ENCODE peak calls at places on chromosomes 6 and 20, in eight cellular contexts. U is GM12891; G is tibial nerve; N is EH; S is left lung; E is OCI-LY7; D is activated CD4-positive, alpha-beta T cell treated with anti-CD3 and anti-CD28 coated beads, Interleukin-2, amount 50 U/mL, for 1 hour; Z is NCI-H774. A is an unnamed sample.

GRCh38 chr20:45440891-45441685 is 25.1 kb downstream of the PIGT start:
- DNase-seq in U (no peak), G (no peak), N (no peak), S (no peak), E (no peak), D (no peak), Z (no peak), A (no peak)

GRCh38 chr20:49823152-49823847 is 10.7 kb downstream of the SLC9A8 start:
- DNase-seq in U (no peak), G (no peak), N (no peak), S (no peak), E (peak; percentile 87), D (no peak), Z (no peak), A (no peak)

GRCh38 chr20:17772005-17772343 is 72.2 kb downstream of the BANF2 start:
- DNase-seq in U (no peak), G (no peak), N (no peak), S (no peak), E (no peak), D (no peak), Z (no peak), A (no peak)

GRCh38 chr20:57263767-57264150 is 2.7 kb downstream of the BMP7 start:
- DNase-seq in U (no peak), G (no peak), N (no peak), S (no peak), E (no peak), D (no peak), Z (no peak), A (no peak)

GRCh38 chr6:125956506-125957390 is at the start of gene HINT3:
- DNase-seq in U (peak; percentile 79), G (peak; percentile 95), N (peak; percentile 94), S (peak; percentile 100), E (peak; percentile 99), D (peak; percentile 99), Z (peak; percentile 100), A (peak; percentile 96)

GRCh38 chr6:158040051-158040803 is 58.6 kb downstream of the SYNJ2 start:
- DNase-seq in U (no peak), G (no peak), N (peak; percentile 99), S (no peak), E (no peak), D (no peak), Z (no peak), A (peak; percentile 73)

GRCh38 chr6:131946404-131946991 is 4.7 kb downstream of the CCN2 start:
- DNase-seq in U (no peak), G (no peak), N (peak; percentile 84), S (no peak), E (no peak), D (no peak), Z (no peak), A (no peak)

GRCh38 chr6:28709478-28710349 is 184.0 kb downstream of the GPX5 start:
- DNase-seq in U (no peak), G (no peak), N (no peak), S (no peak), E (no peak), D (no peak), Z (no peak), A (no peak)

GRCh38 chr20:53831812-53832211 is 238.2 kb upstream of the ZNF217 start:
- DNase-seq in U (no peak), G (no peak), N (no peak), S (no peak), E (no peak), D (no peak), Z (no peak), A (no peak)

GRCh38 chr6:156396791-156397418 is 380.3 kb upstream of the ARID1B start:
- DNase-seq in U (peak; percentile 27), G (no peak), N (no peak), S (peak; percentile 77), E (peak; percentile 87), D (peak; percentile 30), Z (no peak), A (no peak)

GRCh38 chr20:645318-646106 is 7.5 kb downstream of the SRXN1 start:
- DNase-seq in U (peak; percentile 88), G (peak; percentile 29), N (peak; percentile 57), S (peak; percentile 92), E (peak; percentile 76), D (peak; percentile 54), Z (peak; percentile 23), A (peak; percentile 93)

GRCh38 chr6:15627829-15628228 is 35.0 kb downstream of the DTNBP1 start:
- DNase-seq in U (no peak), G (no peak), N (peak; percentile 46), S (no peak), E (no peak), D (no peak), Z (no peak), A (no peak)

GRCh38 chr6:43269273-43270007 is 26.2 kb downstream of the TTBK1 start:
- DNase-seq in U (no peak), G (no peak), N (no peak), S (no peak), E (peak; percentile 45), D (peak; percentile 46), Z (no peak), A (no peak)

GRCh38 chr20:51803157-51803854 is 985 bp upstream of the SALL4 start:
- DNase-seq in U (no peak), G (no peak), N (peak; percentile 51), S (no peak), E (no peak), D (no peak), Z (no peak), A (no peak)

GRCh38 chr6:53961679-53962370 is 149.4 kb upstream of the MLIP start:
- DNase-seq in U (no peak), G (no peak), N (peak; percentile 83), S (no peak), E (no peak), D (no peak), Z (no peak), A (no peak)

GRCh38 chr6:43831211-43831610 is 61.2 kb downstream of the VEGFA start:
- DNase-seq in U (no peak), G (no peak), N (no peak), S (no peak), E (no peak), D (no peak), Z (no peak), A (no peak)

GRCh38 chr6:99995916-99996315 is 1.9 kb upstream of the MCHR2 start:
- DNase-seq in U (no peak), G (no peak), N (no peak), S (no peak), E (no peak), D (no peak), Z (no peak), A (no peak)

GRCh38 chr20:49775229-49775693 is 37.4 kb upstream of the SLC9A8 start:
- DNase-seq in U (no peak), G (no peak), N (peak; percentile 76), S (no peak), E (no peak), D (no peak), Z (peak; percentile 25), A (no peak)

GRCh38 chr6:108622601-108623335 is 62.1 kb downstream of the FOXO3 start:
- DNase-seq in U (no peak), G (no peak), N (peak; percentile 91), S (no peak), E (no peak), D (no peak), Z (no peak), A (no peak)

GRCh38 chr20:44422083-44422482 is 53.6 kb upstream of the TTPAL start:
- DNase-seq in U (no peak), G (no peak), N (peak; percentile 21), S (no peak), E (no peak), D (no peak), Z (no peak), A (no peak)

GRCh38 chr20:11891827-11892521 is 25.7 kb upstream of the BTBD3 start:
- DNase-seq in U (peak; percentile 7), G (no peak), N (peak; percentile 79), S (peak; percentile 28), E (no peak), D (no peak), Z (peak; percentile 57), A (peak; percentile 68)

A was measured in GM13977.